ENCODE peak calls at places on chromosomes 16 and 17, in seven cellular contexts. G is naive thymus-derived CD4-positive, alpha-beta T cell; F is mesendoderm; O is heart left ventricle; T is kidney; V is GM23248; K is ovary. X is an unnamed sample. For H3K4me1, the result is how much of the 10 kb centered on the place peaks cover.

GRCh38 chr17:43349142-43349541 is 49.7 kb upstream of the ARL4D start:
- DNase-seq in G (no peak), F (no peak), O (no peak), T (no peak), V (no peak), K (no peak), X (no peak)

GRCh38 chr16:88141580-88141979 is 190.3 kb downstream of the BANP start:
- DNase-seq in G (no peak), F (no peak), O (no peak), T (peak), V (no peak), K (no peak), X (no peak)

GRCh38 chr16:3485821-3486505 is 9.3 kb downstream of the C16orf90 start:
- DNase-seq in G (no peak), F (peak), O (no peak), T (peak), V (no peak), K (no peak), X (no peak)

GRCh38 chr17:58002154-58002553 is 4.9 kb downstream of the SRSF1 start:
- DNase-seq in G (no peak), F (no peak), O (no peak), T (no peak), V (no peak), K (no peak), X (no peak)

GRCh38 chr17:78933959-78934568 is 8.9 kb upstream of the TIMP2 start:
- DNase-seq in G (no peak), F (peak), O (peak), T (peak), V (peak), K (peak), X (peak)

GRCh38 chr17:74924250-74924948 is at the start of gene OTOP2:
- DNase-seq in G (no peak), F (no peak), O (peak), T (no peak), V (no peak), K (no peak), X (peak)

GRCh38 chr16:81604960-81605383 is 160.4 kb downstream of the CMIP start:
- DNase-seq in G (no peak), F (no peak), O (no peak), T (no peak), V (peak), K (no peak), X (no peak)

GRCh38 chr16:30491744-30492308 is 19.3 kb downstream of the ITGAL start:
- DNase-seq in G (no peak), F (peak), O (no peak), T (no peak), V (peak), K (no peak), X (no peak)

GRCh38 chr17:42009170-42009569 is 8.1 kb downstream of the DNAJC7 start:
- DNase-seq in G (no peak), F (peak), O (no peak), T (no peak), V (peak), K (no peak), X (no peak)

GRCh38 chr17:5619088-5619740 is 34.9 kb upstream of the NLRP1 start:
- DNase-seq in G (no peak), F (no peak), O (no peak), T (peak), V (no peak), K (no peak), X (no peak)

GRCh38 chr16:30678586-30678970 is 20.3 kb downstream of the FBRS start:
- DNase-seq in G (no peak), F (no peak), O (no peak), T (no peak), V (no peak), K (no peak), X (no peak)

GRCh38 chr17:76005263-76006149 is 4.9 kb downstream of the CDK3 start:
- DNase-seq in G (peak), F (peak), O (peak), T (peak), V (peak), K (peak), X (peak)

GRCh38 chr17:7241783-7242716 is at the start of gene GABARAP:
- DNase-seq in G (peak), F (peak), O (peak), T (peak), V (peak), K (peak), X (peak)

GRCh38 chr17:77736207-77736600 is 222.3 kb upstream of the TNRC6C start:
- DNase-seq in G (no peak), F (no peak), O (peak), T (peak), V (peak), K (no peak), X (peak)

GRCh38 chr17:2949469-2950044 is 113.8 kb downstream of the OR1D5 start:
- DNase-seq in G (no peak), F (no peak), O (no peak), T (no peak), V (peak), K (peak), X (peak)

GRCh38 chr16:1979271-1980025 is 1.8 kb downstream of the NOXO1 start:
- DNase-seq in G (no peak), F (peak), O (no peak), T (peak), V (no peak), K (no peak), X (no peak)

GRCh38 chr16:27080870-27081269 is 14.1 kb downstream of the C16orf82 start:
- DNase-seq in G (no peak), F (peak), O (no peak), T (no peak), V (peak), K (no peak), X (peak)

GRCh38 chr17:75181608-75182318 is 996 bp downstream of the SUMO2 start:
- DNase-seq in G (peak), F (no peak), O (no peak), T (no peak), V (peak), K (no peak), X (peak)

GRCh38 chr17:41915566-41915965 is 3.2 kb downstream of the ACLY start:
- DNase-seq in G (no peak), F (no peak), O (no peak), T (no peak), V (no peak), K (no peak), X (no peak)

GRCh38 chr17:77311371-77311981 is 170.7 kb downstream of the SEC14L1 start:
- DNase-seq in G (no peak), F (no peak), O (no peak), T (peak), V (no peak), K (peak), X (peak)

GRCh38 chr16:4614571-4615388 is at the start of gene UBALD1:
- DNase-seq in G (peak), F (peak), O (peak), T (peak), V (peak), K (peak), X (peak)

GRCh38 chr17:36864827-36865320 is 72.4 kb upstream of the LHX1 start:
- DNase-seq in G (no peak), F (no peak), O (no peak), T (no peak), V (no peak), K (no peak), X (no peak)

GRCh38 chr17:77308768-77309726 is 168.3 kb downstream of the SEC14L1 start:
- DNase-seq in G (no peak), F (no peak), O (no peak), T (peak), V (peak), K (peak), X (no peak)

GRCh38 chr17:71405101-71405500 is 715.7 kb upstream of the SOX9 start:
- DNase-seq in G (no peak), F (no peak), O (no peak), T (no peak), V (no peak), K (no peak), X (no peak)

GRCh38 chr17:34291721-34292348 is 6.3 kb downstream of the CCL11 start:
- DNase-seq in G (no peak), F (no peak), O (no peak), T (no peak), V (peak), K (no peak), X (no peak)

GRCh38 chr16:68289621-68290329 is 21.0 kb downstream of the SLC7A6OS start:
- DNase-seq in G (peak), F (peak), O (no peak), T (no peak), V (peak), K (no peak), X (no peak)

GRCh38 chr16:50505714-50506542 is 42.3 kb upstream of the NKD1 start:
- DNase-seq in G (no peak), F (peak), O (no peak), T (no peak), V (no peak), K (no peak), X (no peak)

GRCh38 chr17:81712468-81713003 is 452 bp downstream of the SLC25A10 start:
- DNase-seq in G (no peak), F (peak), O (no peak), T (no peak), V (peak), K (no peak), X (no peak)

GRCh38 chr16:87391950-87392822 is at the start of gene MAP1LC3B:
- DNase-seq in G (peak), F (peak), O (peak), T (peak), V (peak), K (peak), X (peak)

GRCh38 chr16:84550096-84550495 is 45.6 kb upstream of the MEAK7 start:
- DNase-seq in G (no peak), F (no peak), O (no peak), T (no peak), V (peak), K (no peak), X (no peak)

GRCh38 chr17:18953231-18953728 is 1.3 kb downstream of the SLC5A10 start:
- DNase-seq in G (no peak), F (no peak), O (no peak), T (peak), V (no peak), K (no peak), X (no peak)

GRCh38 chr17:64679710-64680216 is 17.7 kb upstream of the SMURF2 start:
- DNase-seq in G (no peak), F (peak), O (peak), T (no peak), V (peak), K (no peak), X (no peak)

GRCh38 chr17:56172517-56172982 is 19.3 kb downstream of the ANKFN1 start:
- DNase-seq in G (no peak), F (peak), O (peak), T (no peak), V (peak), K (no peak), X (no peak)

DNA sequence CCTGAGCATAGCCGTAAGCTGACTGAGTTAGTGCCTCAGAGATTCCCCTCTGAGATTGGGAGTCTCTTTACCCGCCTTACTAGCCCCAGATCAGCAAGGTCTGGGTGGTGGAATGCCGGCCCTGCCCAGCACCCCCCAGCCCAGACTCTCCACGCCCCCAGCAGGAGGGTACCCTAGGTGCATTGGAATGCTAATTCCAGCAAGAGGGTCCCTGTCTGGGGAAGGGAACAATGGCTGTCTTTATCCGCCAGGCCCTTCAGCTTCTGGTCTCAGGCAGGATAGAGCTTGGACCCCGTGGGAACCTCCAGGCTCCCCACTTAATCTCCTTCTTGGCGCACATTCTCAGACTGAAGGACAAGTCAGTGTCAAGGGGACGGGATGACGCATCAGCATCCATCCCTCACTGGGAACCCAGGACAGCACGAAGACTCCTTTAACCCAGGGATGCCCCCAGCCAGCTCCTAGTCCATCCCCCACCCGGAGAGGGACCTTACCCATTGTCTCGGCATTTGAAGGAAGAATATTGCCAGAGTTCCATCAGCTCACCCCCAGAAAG is 85.1 kb downstream of the LITAF start:
- DNase-seq in G (no peak), F (peak), O (no peak), T (no peak), V (no peak), K (no peak), X (no peak)
- H3K4me3 ChIP-seq in G (no peak), F (no peak), O (no peak), T (no peak), V (no peak), K (no peak), X (no peak)

GRCh38 chr17:1560582-1561170 is 1.9 kb downstream of the PITPNA start:
- DNase-seq in G (no peak), F (no peak), O (no peak), T (no peak), V (no peak), K (no peak), X (no peak)

GRCh38 chr17:1559743-1560581 is 2.6 kb downstream of the PITPNA start:
- DNase-seq in G (no peak), F (no peak), O (no peak), T (peak), V (no peak), K (no peak), X (no peak)

GRCh38 chr17:1563786-1564613 is 1.4 kb upstream of the PITPNA start:
- DNase-seq in G (no peak), F (no peak), O (no peak), T (no peak), V (no peak), K (no peak), X (no peak)

GRCh38 chr17:1562178-1562643 is 381 bp downstream of the PITPNA start:
- DNase-seq in G (no peak), F (no peak), O (peak), T (peak), V (peak), K (peak), X (no peak)

DNA sequence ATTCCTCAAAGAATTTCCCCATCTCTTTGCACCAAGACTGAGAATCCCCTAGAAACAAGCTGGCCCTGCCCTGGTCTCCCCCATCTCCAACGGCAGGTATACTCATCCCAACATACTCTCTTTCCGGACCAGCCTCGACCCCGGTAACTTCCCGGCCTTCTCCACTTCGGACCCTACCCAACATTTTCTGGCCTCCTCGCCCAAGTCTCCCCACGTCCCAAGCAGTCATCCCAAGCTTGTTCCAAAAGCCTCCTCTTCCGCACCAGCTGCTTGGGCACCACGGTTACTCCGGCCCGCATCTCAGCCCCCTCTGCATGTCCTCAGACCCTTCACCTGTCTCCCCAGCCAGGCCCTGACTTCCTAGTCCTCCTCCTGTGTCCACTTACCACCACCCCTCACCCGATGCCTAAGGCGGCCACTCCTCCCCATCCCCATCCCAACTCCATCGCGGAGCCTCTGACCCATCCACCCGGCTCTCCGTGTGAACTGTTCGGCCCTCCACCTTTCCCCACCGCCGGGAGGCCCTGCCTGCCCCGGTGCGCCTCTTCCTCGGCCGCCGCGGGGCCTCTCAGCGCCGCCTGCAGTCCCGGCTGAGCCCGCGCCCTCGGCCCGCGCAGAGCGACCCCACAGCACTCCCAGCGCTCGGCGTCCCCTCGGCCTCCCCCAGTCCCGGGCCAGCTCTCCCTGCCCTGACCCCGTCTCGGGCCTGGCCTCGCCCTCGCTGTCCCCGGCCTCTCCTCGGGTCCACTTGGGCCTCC is 993 bp downstream of the PITPNA start:
- DNase-seq in G (peak), F (no peak), O (peak), T (peak), V (peak), K (peak), X (no peak)
- H3K4me1 ChIP-seq in G (under half), F (under half), O (half or more), T (under half), V (under half), K (under half), X (under half)

GRCh38 chr17:50689956-50690886 is 17.5 kb downstream of the ANKRD40 start:
- DNase-seq in G (no peak), F (peak), O (no peak), T (peak), V (no peak), K (no peak), X (peak)

GRCh38 chr17:50693041-50693682 is 14.6 kb downstream of the ANKRD40 start:
- DNase-seq in G (no peak), F (no peak), O (no peak), T (no peak), V (peak), K (no peak), X (no peak)

GRCh38 chr17:50690887-50691549 is 16.7 kb downstream of the ANKRD40 start:
- DNase-seq in G (no peak), F (no peak), O (no peak), T (no peak), V (no peak), K (no peak), X (peak)

GRCh38 chr17:50691550-50692447 is 15.9 kb downstream of the ANKRD40 start:
- DNase-seq in G (no peak), F (no peak), O (no peak), T (no peak), V (peak), K (no peak), X (no peak)

DNA sequence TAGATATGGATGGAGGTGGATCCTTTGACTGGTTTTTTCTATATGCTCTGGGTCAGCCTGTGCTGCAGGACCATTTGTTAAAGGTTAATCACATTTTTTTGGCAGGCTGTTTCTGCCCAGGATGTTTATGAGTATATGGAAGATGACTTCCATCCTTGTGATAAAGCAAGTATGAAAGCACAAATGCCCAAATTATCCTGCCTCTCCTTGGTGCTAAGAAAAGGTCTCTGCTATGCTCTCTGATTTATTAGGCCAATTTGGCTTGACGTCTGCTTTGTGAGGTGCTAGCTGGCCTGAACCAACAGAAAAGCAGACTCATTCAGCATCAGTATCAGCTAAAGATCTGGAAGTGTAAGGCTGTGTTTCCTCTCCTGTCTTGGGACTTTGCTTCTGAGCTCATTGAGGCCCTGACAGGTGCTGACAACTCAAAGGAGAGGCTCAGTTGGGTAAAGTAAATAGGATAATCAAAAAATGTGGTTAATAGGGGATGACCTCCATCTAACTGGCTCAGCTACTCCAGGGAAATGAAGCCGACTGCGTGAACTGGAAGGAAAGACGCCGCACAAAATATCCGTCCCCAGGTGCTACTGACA is 15.2 kb downstream of the ANKRD40 start:
- DNase-seq in G (no peak), F (no peak), O (no peak), T (no peak), V (no peak), K (no peak), X (no peak)
- H3K4me3 ChIP-seq in G (no peak), F (no peak), O (no peak), T (no peak), V (no peak), K (no peak), X (no peak)

DNA sequence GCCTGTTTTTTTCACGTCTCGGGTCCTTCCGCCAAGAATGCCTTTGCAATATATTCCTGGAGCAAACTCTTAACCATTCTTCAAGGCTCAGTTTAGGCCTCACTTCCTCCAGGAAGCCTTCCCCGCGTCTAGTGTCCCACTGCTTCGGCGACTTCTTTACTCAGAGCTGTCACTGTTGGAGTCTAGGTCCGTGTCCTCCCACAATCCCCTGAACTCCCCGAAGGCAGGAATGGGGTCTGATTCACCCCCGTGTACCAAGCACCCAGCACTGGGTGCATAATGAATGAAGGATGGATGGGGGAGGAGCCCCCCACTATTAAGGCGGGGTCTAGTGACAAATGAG is 508 bp downstream of the MATCAP1 start:
- DNase-seq in G (no peak), F (no peak), O (no peak), T (no peak), V (no peak), K (no peak), X (no peak)
- H3K4me1 ChIP-seq in G (under half), F (under half), O (half or more), T (under half), V (under half), K (under half), X (under half)

GRCh38 chr17:50707296-50708049 is at the start of gene ANKRD40:
- DNase-seq in G (peak), F (peak), O (peak), T (peak), V (peak), K (peak), X (peak)
- H3K4me3 ChIP-seq in G (peak), F (peak), O (peak), T (peak), V (peak), K (peak), X (peak)

GRCh38 chr17:45104907-45105624 is 27.2 kb downstream of the PLCD3 start:
- DNase-seq in G (no peak), F (no peak), O (no peak), T (peak), V (no peak), K (no peak), X (no peak)

GRCh38 chr17:45107286-45107685 is 25.0 kb downstream of the PLCD3 start:
- DNase-seq in G (no peak), F (no peak), O (no peak), T (no peak), V (no peak), K (no peak), X (no peak)

GRCh38 chr17:45104497-45104896 is 27.8 kb downstream of the PLCD3 start:
- DNase-seq in G (no peak), F (no peak), O (no peak), T (no peak), V (no peak), K (no peak), X (no peak)

GRCh38 chr17:45106582-45106981 is 25.7 kb downstream of the PLCD3 start:
- DNase-seq in G (no peak), F (no peak), O (no peak), T (no peak), V (no peak), K (no peak), X (no peak)

GRCh38 chr17:45106101-45106500 is 26.2 kb downstream of the PLCD3 start:
- DNase-seq in G (no peak), F (no peak), O (no peak), T (peak), V (no peak), K (no peak), X (no peak)
- H3K4me1 ChIP-seq in G (under half), F (under half), O (under half), T (under half), V (under half), K (under half), X (under half)